ENCODE peak calls at places on chromosomes 1 and 21, in ten cellular contexts. C is AG10803; N is stimulated activated CD4-positive, alpha-beta T cell treated with anti-CD3 and anti-CD28 coated beads, TNF-alpha, amount 100 ng/mL, for 24 hours; X is mesendoderm; V is HTR-8/SVneo; K is smooth muscle cell of the brain vasculature; I is central memory CD4-positive, alpha-beta T cell; G is bronchial epithelial cell; M is stimulated activated naive CD4-positive, alpha-beta T cell; H is foreskin fibroblast. T is an unnamed sample.

GRCh38 chr21:42056996-42057689 is 14.0 kb upstream of the UMODL1 start:
- DNase-seq in C (peak), N (no peak), X (no peak), V (no peak), K (no peak), I (no peak), G (peak), M (no peak), H (peak), T (no peak)

GRCh38 chr1:10634428-10635384 is 160.0 kb downstream of the PEX14 start:
- DNase-seq in C (peak), N (no peak), X (no peak), V (no peak), K (no peak), I (no peak), G (peak), M (no peak), H (peak), T (no peak)

GRCh38 chr1:64183380-64183984 is 19.9 kb upstream of the UBE2U start:
- DNase-seq in C (peak), N (no peak), X (peak), V (no peak), K (no peak), I (no peak), G (no peak), M (no peak), H (peak), T (no peak)

GRCh38 chr1:234768569-234769283 is 158.7 kb upstream of the IRF2BP2 start:
- DNase-seq in C (no peak), N (peak), X (no peak), V (no peak), K (no peak), I (no peak), G (no peak), M (peak), H (no peak), T (peak)

GRCh38 chr1:46816930-46817329 is 18.1 kb downstream of the CYP4B1 start:
- DNase-seq in C (no peak), N (no peak), X (no peak), V (no peak), K (no peak), I (no peak), G (no peak), M (no peak), H (no peak), T (no peak)

GRCh38 chr1:40844887-40845878 is 17.0 kb downstream of the CITED4 start:
- DNase-seq in C (no peak), N (no peak), X (no peak), V (no peak), K (no peak), I (no peak), G (no peak), M (peak), H (no peak), T (no peak)

GRCh38 chr1:3469849-3470649 is 15.6 kb downstream of the ARHGEF16 start:
- DNase-seq in C (no peak), N (no peak), X (no peak), V (no peak), K (no peak), I (no peak), G (no peak), M (no peak), H (no peak), T (no peak)

GRCh38 chr1:212630159-212630900 is 21.8 kb downstream of the ATF3 start:
- DNase-seq in C (peak), N (peak), X (peak), V (peak), K (no peak), I (peak), G (peak), M (peak), H (peak), T (peak)

GRCh38 chr1:21299780-21300395 is 9.6 kb upstream of the ECE1 start:
- DNase-seq in C (no peak), N (no peak), X (no peak), V (no peak), K (no peak), I (no peak), G (no peak), M (no peak), H (peak), T (no peak)

GRCh38 chr1:212430955-212431394 is 1.7 kb upstream of the NENF start:
- DNase-seq in C (no peak), N (no peak), X (peak), V (no peak), K (no peak), I (no peak), G (no peak), M (no peak), H (no peak), T (no peak)

GRCh38 chr1:173418107-173418985 is 58.8 kb upstream of the PRDX6 start:
- DNase-seq in C (peak), N (no peak), X (no peak), V (no peak), K (no peak), I (no peak), G (no peak), M (no peak), H (peak), T (no peak)

GRCh38 chr1:240329443-240329842 is 237.8 kb downstream of the FMN2 start:
- DNase-seq in C (no peak), N (no peak), X (no peak), V (no peak), K (no peak), I (no peak), G (no peak), M (no peak), H (no peak), T (no peak)

GRCh38 chr1:183757061-183757460 is 47.9 kb upstream of the RGL1 start:
- DNase-seq in C (peak), N (no peak), X (no peak), V (peak), K (no peak), I (no peak), G (peak), M (no peak), H (peak), T (no peak)

GRCh38 chr1:165598676-165599059 is 32.4 kb upstream of the MGST3 start:
- DNase-seq in C (no peak), N (no peak), X (peak), V (no peak), K (no peak), I (no peak), G (peak), M (no peak), H (no peak), T (no peak)

GRCh38 chr1:237197470-237198425 is 155.8 kb downstream of the RYR2 start:
- DNase-seq in C (no peak), N (no peak), X (peak), V (no peak), K (no peak), I (no peak), G (no peak), M (no peak), H (no peak), T (no peak)

GRCh38 chr1:151920147-151920546 is 10.8 kb upstream of the THEM4 start:
- DNase-seq in C (no peak), N (no peak), X (no peak), V (no peak), K (no peak), I (no peak), G (no peak), M (no peak), H (no peak), T (no peak)

GRCh38 chr21:17436626-17437111 is 76.2 kb upstream of the CXADR start:
- DNase-seq in C (no peak), N (no peak), X (peak), V (no peak), K (no peak), I (no peak), G (no peak), M (no peak), H (no peak), T (no peak)

GRCh38 chr1:940121-941026 is 16.7 kb downstream of the SAMD11 start:
- DNase-seq in C (no peak), N (no peak), X (peak), V (no peak), K (no peak), I (no peak), G (no peak), M (peak), H (peak), T (no peak)

GRCh38 chr1:94949681-94950661 is 23.1 kb upstream of the CNN3 start:
- DNase-seq in C (peak), N (no peak), X (no peak), V (peak), K (no peak), I (no peak), G (peak), M (no peak), H (peak), T (no peak)

GRCh38 chr1:21490774-21491482 is 18.3 kb upstream of the ALPL start:
- DNase-seq in C (peak), N (peak), X (peak), V (no peak), K (no peak), I (no peak), G (peak), M (no peak), H (peak), T (no peak)

GRCh38 chr21:37204580-37204979 is 62.6 kb downstream of the VPS26C start:
- DNase-seq in C (no peak), N (no peak), X (no peak), V (no peak), K (no peak), I (no peak), G (no peak), M (no peak), H (peak), T (no peak)

GRCh38 chr1:159228554-159228953 is 23.9 kb downstream of the ACKR1 start:
- DNase-seq in C (no peak), N (no peak), X (peak), V (no peak), K (no peak), I (no peak), G (no peak), M (no peak), H (no peak), T (no peak)

GRCh38 chr1:59044535-59045121 is 252.3 kb upstream of the FGGY start:
- DNase-seq in C (no peak), N (no peak), X (no peak), V (no peak), K (no peak), I (peak), G (no peak), M (peak), H (no peak), T (no peak)

GRCh38 chr1:100799548-100799947 is 80.0 kb downstream of the VCAM1 start:
- DNase-seq in C (no peak), N (no peak), X (no peak), V (no peak), K (no peak), I (no peak), G (no peak), M (no peak), H (no peak), T (no peak)

GRCh38 chr1:180881806-180882509 is 30.7 kb upstream of the KIAA1614 start:
- DNase-seq in C (peak), N (no peak), X (peak), V (peak), K (no peak), I (no peak), G (peak), M (no peak), H (peak), T (no peak)

GRCh38 chr21:44423941-44424607 is 31.2 kb upstream of the LRRC3 start:
- DNase-seq in C (no peak), N (no peak), X (no peak), V (no peak), K (no peak), I (no peak), G (no peak), M (no peak), H (no peak), T (no peak)

GRCh38 chr1:222464841-222465210 is 83.1 kb downstream of the HHIPL2 start:
- DNase-seq in C (peak), N (peak), X (peak), V (peak), K (peak), I (peak), G (peak), M (peak), H (peak), T (peak)

GRCh38 chr1:12453400-12454343 is 164.3 kb downstream of the DHRS3 start:
- DNase-seq in C (no peak), N (no peak), X (peak), V (no peak), K (no peak), I (peak), G (no peak), M (peak), H (no peak), T (no peak)

GRCh38 chr1:151934048-151934493 is 24.8 kb upstream of the THEM4 start:
- DNase-seq in C (peak), N (no peak), X (peak), V (peak), K (peak), I (peak), G (peak), M (peak), H (peak), T (peak)

GRCh38 chr1:195939844-195940243 is 668.4 kb downstream of the KCNT2 start:
- DNase-seq in C (no peak), N (no peak), X (peak), V (peak), K (no peak), I (no peak), G (peak), M (no peak), H (no peak), T (no peak)

GRCh38 chr1:205199931-205200299 is 11.6 kb downstream of the DSTYK start:
- DNase-seq in C (no peak), N (no peak), X (no peak), V (no peak), K (no peak), I (no peak), G (no peak), M (no peak), H (no peak), T (no peak)

GRCh38 chr1:87560137-87560536 is 231.5 kb downstream of the LMO4 start:
- DNase-seq in C (no peak), N (no peak), X (no peak), V (no peak), K (no peak), I (no peak), G (no peak), M (no peak), H (no peak), T (no peak)

GRCh38 chr21:46048926-46049889 is 48.7 kb upstream of the COL6A2 start:
- DNase-seq in C (peak), N (no peak), X (peak), V (peak), K (peak), I (no peak), G (no peak), M (no peak), H (peak), T (no peak)

GRCh38 chr1:38028105-38028591 is 15.6 kb downstream of the UTP11 start:
- DNase-seq in C (no peak), N (peak), X (peak), V (no peak), K (no peak), I (no peak), G (peak), M (no peak), H (peak), T (no peak)

GRCh38 chr1:226952121-226952441 is 12.0 kb downstream of the COQ8A start:
- DNase-seq in C (no peak), N (no peak), X (no peak), V (no peak), K (no peak), I (no peak), G (no peak), M (no peak), H (no peak), T (no peak)

GRCh38 chr1:234908571-234908970 is 220.1 kb downstream of the TOMM20 start:
- DNase-seq in C (no peak), N (no peak), X (no peak), V (no peak), K (no peak), I (no peak), G (no peak), M (no peak), H (no peak), T (no peak)

GRCh38 chr1:25431495-25432363 is 1.0 kb downstream of the MACO1 start:
- DNase-seq in C (peak), N (no peak), X (no peak), V (no peak), K (no peak), I (no peak), G (no peak), M (peak), H (peak), T (no peak)

GRCh38 chr1:176499671-176500070 is 36.7 kb downstream of the PAPPA2 start:
- DNase-seq in C (no peak), N (no peak), X (no peak), V (no peak), K (no peak), I (no peak), G (peak), M (no peak), H (peak), T (no peak)

GRCh38 chr1:55670331-55671082 is 455.3 kb upstream of the USP24 start:
- DNase-seq in C (peak), N (no peak), X (no peak), V (no peak), K (peak), I (no peak), G (no peak), M (no peak), H (peak), T (no peak)